ENCODE peak calls at places on chromosomes 5 and 9, in four cellular contexts. K is stomach; O is brain microvascular endothelial cell; V is stimulated activated CD4-positive, alpha-beta T cell treated with anti-CD3 and anti-CD28 coated beads, Interleukin-2, amount 100 ng/mL, for 48 hours. X is an unnamed sample.

GRCh38 chr5:14806452-14806851 is 65.1 kb downstream of the ANKH start:
- DNase-seq in O (peak), K (no peak), V (no peak), X (peak)

GRCh38 chr5:87598460-87598859 is 185.7 kb upstream of the CCNH start:
- DNase-seq in K (no peak), V (no peak), O (no peak), X (no peak)

GRCh38 chr5:151676719-151677118 is 10.0 kb downstream of the SPARC start:
- DNase-seq in V (no peak), K (no peak), O (no peak), X (no peak)

GRCh38 chr9:84283895-84284294 is 56.7 kb downstream of the SLC28A3 start:
- DNase-seq in O (no peak), K (no peak), V (no peak), X (no peak)

GRCh38 chr5:1842026-1842819 is 40.5 kb downstream of the IRX4 start:
- DNase-seq in O (no peak), K (no peak), V (no peak), X (no peak)

GRCh38 chr9:104093162-104093561 is 947 bp upstream of the SMC2 start:
- DNase-seq in O (peak), K (no peak), V (no peak), X (peak)

GRCh38 chr5:18745591-18745987 is 1111.3 kb downstream of the TAF11L14 start:
- DNase-seq in O (no peak), V (no peak), K (no peak), X (no peak)

GRCh38 chr9:96858018-96858573 is 3.8 kb upstream of the ZNF782 start:
- DNase-seq in O (peak), V (no peak), K (no peak), X (no peak)

GRCh38 chr9:29730096-29730621 is 2156.9 kb upstream of the C9orf72 start:
- DNase-seq in K (no peak), V (no peak), O (no peak), X (no peak)

GRCh38 chr5:141761-142160 is 49.5 kb upstream of the LRRC14B start:
- DNase-seq in K (no peak), O (no peak), V (no peak), X (no peak)

GRCh38 chr5:107398703-107399102 is 272.0 kb downstream of the EFNA5 start:
- DNase-seq in V (no peak), K (no peak), O (no peak), X (no peak)

GRCh38 chr5:140563554-140563953 is 844 bp downstream of the APBB3 start:
- DNase-seq in V (no peak), K (no peak), O (no peak), X (no peak)

GRCh38 chr9:72826954-72827953 is 125.6 kb downstream of the ALDH1A1 start:
- DNase-seq in V (no peak), K (no peak), O (no peak), X (no peak)

GRCh38 chr5:7578056-7578455 is 182.1 kb downstream of the ADCY2 start:
- DNase-seq in V (no peak), O (no peak), K (no peak), X (no peak)

GRCh38 chr5:133992429-133993151 is 12.2 kb downstream of the VDAC1 start:
- DNase-seq in V (no peak), O (no peak), K (peak), X (peak)

X was measured in testis.